ENCODE peak calls at places on chromosomes 3 and 15, in five cellular contexts. One of them, this sample, is unnamed.

GRCh38 chr3:100496711-100497261 is 4.4 kb downstream of the TMEM45A start:
- DNase-seq in sigmoid colon: no peak
- DNase-seq in body of pancreas: no peak
- DNase-seq in right lobe of liver: no peak
- DNase-seq in HCT116: no peak
- DNase-seq in this sample: peak; percentile 26

GRCh38 chr15:62326460-62327011 is 161.5 kb upstream of the C2CD4B start:
- DNase-seq in right lobe of liver: no peak
- DNase-seq in sigmoid colon: no peak
- DNase-seq in HCT116: no peak
- DNase-seq in body of pancreas: no peak
- DNase-seq in this sample: no peak

GRCh38 chr3:171328419-171329082 is 131.7 kb downstream of the TNIK start:
- DNase-seq in sigmoid colon: no peak
- DNase-seq in body of pancreas: peak; percentile 24
- DNase-seq in HCT116: peak; percentile 47
- DNase-seq in right lobe of liver: no peak
- DNase-seq in this sample: no peak

GRCh38 chr15:92981333-92981732 is 81.2 kb downstream of the CHD2 start:
- DNase-seq in right lobe of liver: no peak
- DNase-seq in HCT116: peak; percentile 28
- DNase-seq in sigmoid colon: no peak
- DNase-seq in body of pancreas: no peak
- DNase-seq in this sample: no peak

GRCh38 chr3:101865751-101866509 is 16.6 kb downstream of the NFKBIZ start:
- DNase-seq in sigmoid colon: no peak
- DNase-seq in HCT116: peak; percentile 12
- DNase-seq in body of pancreas: peak; percentile 56
- DNase-seq in right lobe of liver: no peak
- DNase-seq in this sample: no peak

GRCh38 chr15:70045045-70045444 is 52.7 kb downstream of the TLE3 start:
- DNase-seq in HCT116: no peak
- DNase-seq in right lobe of liver: no peak
- DNase-seq in body of pancreas: no peak
- DNase-seq in sigmoid colon: no peak
- DNase-seq in this sample: no peak

GRCh38 chr15:52102468-52102867 is 10.1 kb downstream of the BCL2L10 start:
- DNase-seq in HCT116: no peak
- DNase-seq in sigmoid colon: no peak
- DNase-seq in body of pancreas: no peak
- DNase-seq in right lobe of liver: no peak
- DNase-seq in this sample: no peak

GRCh38 chr3:189841474-189842205 is 210.5 kb downstream of the TP63 start:
- DNase-seq in sigmoid colon: no peak
- DNase-seq in body of pancreas: no peak
- DNase-seq in HCT116: no peak
- DNase-seq in right lobe of liver: no peak
- DNase-seq in this sample: peak; percentile 23

GRCh38 chr3:20099020-20099539 is 58.8 kb downstream of the KAT2B start:
- DNase-seq in sigmoid colon: no peak
- DNase-seq in body of pancreas: no peak
- DNase-seq in HCT116: no peak
- DNase-seq in right lobe of liver: no peak
- DNase-seq in this sample: no peak

GRCh38 chr3:36957072-36957471 is 12.2 kb upstream of the TRANK1 start:
- DNase-seq in sigmoid colon: no peak
- DNase-seq in right lobe of liver: no peak
- DNase-seq in body of pancreas: no peak
- DNase-seq in HCT116: no peak
- DNase-seq in this sample: no peak

GRCh38 chr15:64070965-64071851 is 22.4 kb downstream of the CIAO2A start:
- DNase-seq in HCT116: no peak
- DNase-seq in body of pancreas: peak; percentile 80
- DNase-seq in sigmoid colon: peak; percentile 90
- DNase-seq in right lobe of liver: peak; percentile 73
- DNase-seq in this sample: peak; percentile 54

DNA sequence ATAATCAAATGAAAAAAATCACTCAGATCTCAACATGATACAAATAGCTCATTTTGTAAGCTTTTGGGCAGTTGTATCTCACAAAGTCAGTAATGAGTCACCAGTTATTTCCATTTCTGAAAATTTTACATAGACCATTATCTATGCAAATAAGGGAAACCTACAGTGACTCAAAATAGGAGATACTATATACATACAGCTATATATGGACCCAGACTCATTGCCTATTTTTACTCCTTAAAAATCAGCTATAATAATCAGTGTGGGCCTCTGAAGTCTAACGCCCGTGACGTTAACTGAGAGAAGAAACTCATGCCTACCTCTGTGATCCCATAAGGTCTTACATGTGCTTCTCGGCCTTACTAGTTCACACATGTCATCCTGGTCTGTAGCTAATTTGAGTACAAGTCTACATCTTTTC is 31.6 kb downstream of the LRIG1 start:
- DNase-seq in HCT116: no peak
- DNase-seq in body of pancreas: no peak
- DNase-seq in right lobe of liver: no peak
- DNase-seq in sigmoid colon: no peak
- DNase-seq in this sample: no peak
- TF ChIP-seq POLR2A in HCT116: no peak
- TF ChIP-seq POLR2A in body of pancreas: no peak
- TF ChIP-seq POLR2A in right lobe of liver: no peak
- TF ChIP-seq POLR2A in sigmoid colon: no peak
- TF ChIP-seq POLR2A in this sample: no peak

GRCh38 chr3:187139895-187140253 is 578 bp upstream of the RPL39L start:
- DNase-seq in sigmoid colon: no peak
- DNase-seq in right lobe of liver: no peak
- DNase-seq in body of pancreas: no peak
- DNase-seq in HCT116: no peak
- DNase-seq in this sample: no peak

GRCh38 chr3:187136347-187136746 is 2.9 kb downstream of the RPL39L start:
- DNase-seq in HCT116: no peak
- DNase-seq in body of pancreas: no peak
- DNase-seq in right lobe of liver: no peak
- DNase-seq in sigmoid colon: no peak
- DNase-seq in this sample: no peak

GRCh38 chr3:187136936-187137335 is 2.4 kb downstream of the RPL39L start:
- DNase-seq in body of pancreas: no peak
- DNase-seq in HCT116: peak; percentile 40
- DNase-seq in right lobe of liver: no peak
- DNase-seq in sigmoid colon: no peak
- DNase-seq in this sample: no peak

DNA sequence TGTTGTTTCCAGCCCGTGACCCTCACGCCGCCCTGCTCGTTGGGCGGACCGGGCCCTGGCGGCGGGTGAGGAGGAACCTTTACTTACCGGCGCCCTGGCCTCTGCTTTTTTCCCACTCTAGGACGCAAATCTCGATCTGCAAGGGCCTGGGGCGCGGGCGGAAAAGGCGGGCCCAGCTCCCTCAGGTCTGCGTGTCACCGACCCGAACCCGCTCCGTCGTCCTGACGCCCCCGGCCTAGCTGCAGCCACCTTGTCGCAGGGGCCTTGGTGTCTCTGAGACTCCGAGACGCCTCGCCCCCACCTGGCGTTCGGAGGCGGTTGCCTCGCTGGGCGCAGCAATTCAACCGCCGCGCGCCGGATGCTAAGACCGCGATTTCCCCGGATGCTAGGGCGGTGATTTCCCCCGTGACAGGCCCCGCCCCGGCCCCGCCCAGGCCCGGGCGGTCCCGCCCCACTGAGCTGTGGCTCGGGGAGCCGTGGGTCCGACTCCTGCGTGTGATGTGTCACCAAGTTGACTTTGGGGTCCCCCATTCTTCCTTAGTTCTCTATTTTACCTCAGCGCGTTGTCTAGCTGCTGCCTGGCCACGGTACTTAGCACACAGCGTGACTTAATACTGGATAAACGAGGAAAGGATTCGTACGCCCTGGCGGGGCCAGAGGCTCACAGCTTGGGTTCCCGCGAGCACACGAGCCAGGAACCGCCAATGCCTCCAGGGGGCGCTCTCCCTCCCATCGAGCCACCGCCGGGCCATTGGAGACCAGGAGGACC is at the start of gene RPL39L:
- DNase-seq in body of pancreas: peak; percentile 59
- DNase-seq in sigmoid colon: peak; percentile 87
- DNase-seq in right lobe of liver: peak; percentile 84
- DNase-seq in HCT116: no peak
- DNase-seq in this sample: peak; percentile 91
- TF ChIP-seq POLR2A in body of pancreas: peak; percentile 32
- TF ChIP-seq POLR2A in sigmoid colon: peak; percentile 16
- TF ChIP-seq POLR2A in right lobe of liver: peak; percentile 31
- TF ChIP-seq POLR2A in HCT116: no peak
- TF ChIP-seq POLR2A in this sample: peak; percentile 55

GRCh38 chr3:160565442-160566403 is at the start of gene KPNA4:
- DNase-seq in HCT116: peak; percentile 92
- DNase-seq in body of pancreas: peak; percentile 97
- DNase-seq in sigmoid colon: peak; percentile 99
- DNase-seq in right lobe of liver: peak; percentile 99
- DNase-seq in this sample: peak; percentile 98
- TF ChIP-seq POLR2A in HCT116: peak; percentile 68
- TF ChIP-seq POLR2A in body of pancreas: peak; percentile 90
- TF ChIP-seq POLR2A in sigmoid colon: peak; percentile 70
- TF ChIP-seq POLR2A in right lobe of liver: peak; percentile 90
- TF ChIP-seq POLR2A in this sample: peak; percentile 86

GRCh38 chr3:4981688-4982494 is 2.7 kb downstream of the BHLHE40 start:
- DNase-seq in body of pancreas: peak; percentile 66
- DNase-seq in right lobe of liver: no peak
- DNase-seq in sigmoid colon: no peak
- DNase-seq in HCT116: no peak
- DNase-seq in this sample: no peak
- TF ChIP-seq POLR2A in body of pancreas: peak; percentile 78
- TF ChIP-seq POLR2A in right lobe of liver: peak; percentile 84
- TF ChIP-seq POLR2A in sigmoid colon: no peak
- TF ChIP-seq POLR2A in HCT116: no peak
- TF ChIP-seq POLR2A in this sample: no peak

This sample was measured in H54.